ENCODE peak calls at places on chromosomes 4 and X, in nine cellular contexts. E, D, G, W, I, Z, O, N and M are unnamed samples.

GRCh38 chr4:6221851-6222760 is 21.8 kb upstream of the JAKMIP1 start:
- DNase-seq in E (peak), D (peak), G (no peak), W (peak), I (peak), Z (no peak), O (no peak), N (no peak), M (no peak)

GRCh38 chr4:83390965-83391364 is 56.3 kb upstream of the HPSE start:
- DNase-seq in E (no peak), D (no peak), G (no peak), W (no peak), I (no peak), Z (no peak), O (no peak), N (no peak), M (no peak)

GRCh38 chr4:142272452-142272851 is 573.6 kb downstream of the INPP4B start:
- DNase-seq in E (no peak), D (no peak), G (no peak), W (no peak), I (no peak), Z (no peak), O (no peak), N (no peak), M (no peak)

GRCh38 chrX:29071525-29071924 is 484.3 kb downstream of the IL1RAPL1 start:
- DNase-seq in E (no peak), D (no peak), G (no peak), W (no peak), I (no peak), Z (no peak), O (no peak), N (no peak), M (no peak)

GRCh38 chrX:17527135-17527701 is 152.2 kb downstream of the NHS start:
- DNase-seq in E (no peak), D (peak), G (no peak), W (peak), I (no peak), Z (no peak), O (no peak), N (no peak), M (no peak)

GRCh38 chrX:1466971-1467561 is 14.4 kb upstream of the ASMTL start:
- DNase-seq in E (no peak), D (no peak), G (no peak), W (no peak), I (no peak), Z (no peak), O (no peak), N (no peak), M (peak)

GRCh38 chr4:60743654-60744053 is 456.5 kb upstream of the ADGRL3 start:
- DNase-seq in E (no peak), D (no peak), G (no peak), W (no peak), I (no peak), Z (no peak), O (no peak), N (no peak), M (no peak)

GRCh38 chrX:36978886-36979285 is 29.3 kb upstream of the FAM47C start:
- DNase-seq in E (no peak), D (no peak), G (no peak), W (no peak), I (no peak), Z (no peak), O (no peak), N (no peak), M (no peak)

GRCh38 chr4:175657571-175657970 is 154.5 kb downstream of the GPM6A start:
- DNase-seq in E (no peak), D (no peak), G (no peak), W (no peak), I (no peak), Z (no peak), O (no peak), N (no peak), M (no peak)

GRCh38 chr4:102143433-102143832 is 201.8 kb downstream of the SLC39A8 start:
- DNase-seq in E (no peak), D (no peak), G (no peak), W (no peak), I (no peak), Z (no peak), O (no peak), N (no peak), M (no peak)

GRCh38 chrX:73289039-73289438 is 74.4 kb upstream of the NAP1L2 start:
- DNase-seq in E (no peak), D (no peak), G (no peak), W (no peak), I (peak), Z (no peak), O (no peak), N (no peak), M (no peak)

GRCh38 chr4:76420901-76421581 is at the start of gene CCDC158:
- DNase-seq in E (peak), D (peak), G (no peak), W (peak), I (no peak), Z (no peak), O (no peak), N (no peak), M (no peak)

GRCh38 chr4:177441061-177441802 is 1.0 kb downstream of the AGA start:
- DNase-seq in E (peak), D (peak), G (no peak), W (no peak), I (peak), Z (no peak), O (no peak), N (no peak), M (peak)

GRCh38 chr4:7842384-7843279 is 97.0 kb downstream of the AFAP1 start:
- DNase-seq in E (no peak), D (no peak), G (peak), W (peak), I (no peak), Z (no peak), O (no peak), N (no peak), M (no peak)

GRCh38 chr4:147447820-147448219 is 33.1 kb upstream of the EDNRA start:
- DNase-seq in E (no peak), D (no peak), G (no peak), W (no peak), I (no peak), Z (no peak), O (no peak), N (no peak), M (no peak)

GRCh38 chr4:133720001-133720400 is 481.6 kb downstream of the PABPC4L start:
- DNase-seq in E (no peak), D (no peak), G (no peak), W (no peak), I (no peak), Z (no peak), O (no peak), N (no peak), M (no peak)